ENCODE peak calls at places on chromosomes 2 and 18, in eight cellular contexts. O, C, N, Z, H, M, U and S are unnamed samples.

GRCh38 chr2:127586136-127586535 is 50.7 kb downstream of the MYO7B start:
- DNase-seq in O (no peak), C (no peak), N (no peak), Z (no peak), H (no peak), M (no peak), U (peak; percentile 1), S (no peak)

GRCh38 chr2:80573950-80574349 is 269.4 kb upstream of the LRRTM1 start:
- DNase-seq in O (no peak), C (no peak), N (no peak), Z (no peak), H (no peak), M (no peak), U (no peak), S (no peak)

GRCh38 chr2:8023241-8023640 is 658.6 kb upstream of the ID2 start:
- DNase-seq in O (no peak), C (no peak), N (no peak), Z (no peak), H (no peak), M (no peak), U (no peak), S (no peak)

GRCh38 chr2:69770193-69770702 is 28.3 kb downstream of the ANXA4 start:
- DNase-seq in O (no peak), C (no peak), N (peak; percentile 92), Z (peak; percentile 94), H (no peak), M (no peak), U (no peak), S (peak; percentile 50)

GRCh38 chr2:20235655-20236302 is 10.8 kb upstream of the SDC1 start:
- DNase-seq in O (no peak), C (no peak), N (no peak), Z (no peak), H (no peak), M (no peak), U (no peak), S (peak; percentile 85)

GRCh38 chr2:120883607-120884405 is 148.1 kb downstream of the GLI2 start:
- DNase-seq in O (no peak), C (no peak), N (no peak), Z (no peak), H (peak; percentile 27), M (peak; percentile 1), U (no peak), S (no peak)

GRCh38 chr2:37617119-37617892 is 54.1 kb downstream of the CDC42EP3 start:
- DNase-seq in O (no peak), C (no peak), N (no peak), Z (no peak), H (no peak), M (no peak), U (no peak), S (no peak)

GRCh38 chr2:26651458-26652155 is 10.4 kb upstream of the CIB4 start:
- DNase-seq in O (no peak), C (no peak), N (no peak), Z (no peak), H (no peak), M (no peak), U (no peak), S (no peak)

GRCh38 chr2:236239276-236240065 is 24.7 kb downstream of the ASB18 start:
- DNase-seq in O (no peak), C (no peak), N (no peak), Z (no peak), H (no peak), M (no peak), U (no peak), S (no peak)

GRCh38 chr18:49890041-49890440 is 76.7 kb upstream of the ACAA2 start:
- DNase-seq in O (no peak), C (no peak), N (no peak), Z (no peak), H (no peak), M (no peak), U (no peak), S (no peak)

GRCh38 chr18:67260841-67261240 is 255.7 kb downstream of the DSEL start:
- DNase-seq in O (no peak), C (no peak), N (no peak), Z (peak; percentile 17), H (no peak), M (no peak), U (no peak), S (no peak)

GRCh38 chr2:234845602-234846588 is 105.9 kb upstream of the SH3BP4 start:
- DNase-seq in O (no peak), C (no peak), N (no peak), Z (no peak), H (no peak), M (no peak), U (no peak), S (no peak)

GRCh38 chr2:173193925-173194324 is 118.3 kb downstream of the MAP3K20 start:
- DNase-seq in O (no peak), C (no peak), N (peak; percentile 27), Z (peak; percentile 54), H (no peak), M (no peak), U (no peak), S (no peak)

GRCh38 chr18:22983175-22983574 is 50.0 kb downstream of the RBBP8 start:
- DNase-seq in O (peak; percentile 29), C (no peak), N (peak; percentile 79), Z (peak; percentile 79), H (no peak), M (no peak), U (no peak), S (no peak)

GRCh38 chr2:234590076-234590475 is 93.2 kb upstream of the ARL4C start:
- DNase-seq in O (no peak), C (no peak), N (no peak), Z (no peak), H (no peak), M (no peak), U (no peak), S (no peak)

GRCh38 chr18:55296761-55297160 is 291.2 kb downstream of the TCF4 start:
- DNase-seq in O (no peak), C (no peak), N (no peak), Z (no peak), H (no peak), M (no peak), U (no peak), S (no peak)
- H3K4me1 ChIP-seq in O (peaks cover 24% of the 10 kb centered on the region), C (no peaks in the 10 kb centered on the region), N (no peaks in the 10 kb centered on the region), Z (peaks cover 29% of the 10 kb centered on the region), H (no peaks in the 10 kb centered on the region), M (peaks cover 83% of the 10 kb centered on the region), U (no peaks in the 10 kb centered on the region), S (no peaks in the 10 kb centered on the region)

DNA sequence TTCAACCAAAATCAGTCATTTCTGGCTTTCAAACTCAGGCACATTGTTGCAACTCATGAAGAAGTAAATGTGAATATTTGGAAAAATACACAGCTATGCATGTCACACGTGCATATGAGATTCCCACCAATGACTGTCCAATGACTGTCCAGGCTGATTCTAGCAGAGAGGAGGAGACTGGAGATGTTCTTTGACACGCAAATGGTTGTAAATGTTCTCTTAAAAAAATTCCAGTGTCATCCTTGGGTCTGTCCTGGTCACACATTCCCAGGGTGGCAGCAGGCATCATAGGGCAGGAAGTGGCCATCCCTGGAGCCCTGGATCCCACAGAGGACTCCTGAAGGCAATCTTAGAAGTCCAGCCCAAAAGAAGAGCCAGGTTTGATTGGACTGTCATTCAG is 40.9 kb downstream of the TWIST2 start:
- DNase-seq in O (no peak), C (no peak), N (no peak), Z (peak; percentile 72), H (no peak), M (no peak), U (no peak), S (no peak)
- H3K4me3 ChIP-seq in O (no peak overlapping the region), C (no peak overlapping the region), N (no peak overlapping the region), Z (no peak overlapping the region), H (no peak overlapping the region), M (no peak overlapping the region), U (no peak overlapping the region), S (no peak overlapping the region)

GRCh38 chr2:219446101-219446504 is 11.5 kb downstream of the SPEG start:
- DNase-seq in O (no peak), C (no peak), N (peak; percentile 63), Z (peak; percentile 78), H (no peak), M (no peak), U (no peak), S (no peak)

GRCh38 chr2:219448776-219449476 is 14.3 kb downstream of the SPEG start:
- DNase-seq in O (no peak), C (peak; percentile 45), N (no peak), Z (no peak), H (no peak), M (no peak), U (no peak), S (no peak)

GRCh38 chr2:219448099-219448775 is 13.6 kb downstream of the SPEG start:
- DNase-seq in O (no peak), C (no peak), N (no peak), Z (no peak), H (no peak), M (no peak), U (no peak), S (no peak)

GRCh38 chr2:219446689-219447088 is 12.0 kb downstream of the SPEG start:
- DNase-seq in O (no peak), C (no peak), N (no peak), Z (no peak), H (no peak), M (no peak), U (no peak), S (no peak)

DNA sequence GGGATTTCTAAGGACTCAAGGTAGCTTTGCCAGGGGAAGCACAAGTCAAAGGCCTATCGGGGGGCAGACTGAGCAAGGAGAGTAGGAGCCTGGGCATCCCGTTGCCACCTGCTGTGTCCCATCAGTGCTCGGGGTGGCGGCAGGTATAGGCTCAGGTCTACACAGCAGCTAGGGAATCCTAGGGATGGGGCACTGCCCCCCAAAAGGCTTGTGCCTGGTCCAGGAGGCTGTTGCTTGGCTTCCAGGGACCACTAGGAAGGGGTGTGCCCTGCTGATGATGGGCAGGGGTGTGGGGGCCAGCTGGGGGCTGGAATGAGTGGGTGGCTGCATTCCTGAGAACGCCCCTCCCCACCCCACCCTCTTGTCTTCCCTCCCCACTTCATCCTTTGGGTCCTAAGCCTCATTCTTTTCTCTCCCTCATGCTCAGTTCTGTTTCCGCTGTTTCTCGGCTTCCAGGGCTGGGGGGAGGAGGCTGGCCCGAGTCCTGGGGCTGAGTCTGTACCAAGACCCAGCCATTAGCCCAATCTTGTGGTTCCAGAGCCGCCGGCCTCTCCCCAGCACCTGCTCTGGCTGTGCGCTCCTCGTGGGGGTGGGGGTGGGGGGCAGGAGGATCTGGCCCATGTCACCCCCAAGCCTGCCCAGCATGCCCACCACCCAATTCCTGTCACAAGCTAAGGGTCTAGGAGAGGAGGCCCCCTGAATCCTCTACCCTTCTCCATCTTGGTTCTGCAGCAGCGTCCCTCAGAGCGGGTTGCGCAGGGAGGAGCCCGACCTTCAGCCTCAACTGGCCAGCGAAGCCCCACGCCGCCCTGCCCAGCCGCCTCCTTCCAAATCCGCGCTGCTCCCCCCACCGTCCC is 12.8 kb downstream of the SPEG start:
- DNase-seq in O (no peak), C (no peak), N (no peak), Z (no peak), H (no peak), M (no peak), U (no peak), S (no peak)
- H3K4me1 ChIP-seq in O (peaks cover 6% of the 10 kb centered on the region), C (peaks cover 39% of the 10 kb centered on the region), N (peaks cover 14% of the 10 kb centered on the region), Z (peaks cover 41% of the 10 kb centered on the region), H (no peaks in the 10 kb centered on the region), M (peaks cover 58% of the 10 kb centered on the region), U (no peaks in the 10 kb centered on the region), S (no peaks in the 10 kb centered on the region)

DNA sequence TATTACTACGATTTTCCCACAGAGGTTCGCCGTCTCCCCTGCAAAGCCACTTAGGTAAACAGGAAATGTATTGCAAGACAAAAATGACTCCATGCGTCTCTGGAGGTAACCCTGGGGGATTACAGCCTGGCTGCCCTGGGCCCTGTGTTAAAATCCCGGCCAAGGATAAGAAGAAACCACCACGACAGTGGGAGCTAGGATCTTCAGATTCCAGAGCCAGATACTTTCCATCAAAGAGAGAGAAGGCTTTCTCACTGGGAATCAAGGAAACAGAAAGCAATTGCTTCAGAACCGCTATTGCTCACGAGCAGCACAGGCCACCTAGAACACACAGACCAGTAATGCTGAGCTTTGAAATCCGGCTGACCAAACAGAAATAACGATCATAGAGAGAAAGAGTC is 97.9 kb upstream of the ZNF516 start:
- DNase-seq in O (no peak), C (no peak), N (peak; percentile 20), Z (no peak), H (no peak), M (no peak), U (no peak), S (no peak)
- H3K4me3 ChIP-seq in O (no peak overlapping the region), C (no peak overlapping the region), N (no peak overlapping the region), Z (no peak overlapping the region), H (no peak overlapping the region), M (no peak overlapping the region), U (no peak overlapping the region), S (no peak overlapping the region)